ENCODE peak calls at places on chromosomes 2 and 18, in four cellular contexts. X, V, N and J are unnamed samples.

GRCh38 chr2:230872151-230872967 is 7.6 kb downstream of the ITM2C start:
- DNase-seq in X (no peak), V (no peak), N (no peak), J (no peak)

GRCh38 chr2:219501441-219501840 is 2.8 kb downstream of the GMPPA start:
- DNase-seq in X (no peak), V (no peak), N (no peak), J (no peak)

GRCh38 chr2:163757811-163758210 is 22.0 kb upstream of the FIGN start:
- DNase-seq in X (no peak), V (no peak), N (no peak), J (no peak)

GRCh38 chr18:27964811-27965210 is 212.1 kb downstream of the CDH2 start:
- DNase-seq in X (no peak), V (no peak), N (no peak), J (no peak)

GRCh38 chr2:25252291-25253152 is 84.1 kb upstream of the POMC start:
- DNase-seq in X (no peak), V (peak), N (no peak), J (peak)

GRCh38 chr18:3394648-3395047 is 55.3 kb upstream of the TGIF1 start:
- DNase-seq in X (no peak), V (no peak), N (no peak), J (no peak)

GRCh38 chr2:45273412-45274189 is 264.3 kb upstream of the SIX2 start:
- DNase-seq in X (no peak), V (no peak), N (no peak), J (peak)

GRCh38 chr18:48735070-48735676 is 196.3 kb downstream of the CTIF start:
- DNase-seq in X (no peak), V (peak), N (no peak), J (no peak)

GRCh38 chr2:113886479-113887383 is 3.2 kb upstream of the ACTR3 start:
- DNase-seq in X (no peak), V (no peak), N (peak), J (peak)

GRCh38 chr2:19351499-19351898 is 6.9 kb downstream of the OSR1 start:
- DNase-seq in X (no peak), V (no peak), N (no peak), J (no peak)

GRCh38 chr2:207408086-207408794 is 121.5 kb upstream of the CREB1 start:
- DNase-seq in X (no peak), V (no peak), N (peak), J (peak)

GRCh38 chr2:168245074-168245825 is 2.1 kb downstream of the STK39 start:
- DNase-seq in X (no peak), V (no peak), N (no peak), J (no peak)

GRCh38 chr2:10234409-10235094 is 68.2 kb upstream of the HPCAL1 start:
- DNase-seq in X (no peak), V (no peak), N (no peak), J (no peak)

GRCh38 chr18:46754661-46755292 is 2.1 kb downstream of the ST8SIA5 start:
- DNase-seq in X (no peak), V (no peak), N (no peak), J (peak)

GRCh38 chr2:217756375-217757107 is 246.3 kb downstream of the TNS1 start:
- DNase-seq in X (peak), V (peak), N (no peak), J (peak)

GRCh38 chr2:101759162-101759561 is 61.7 kb downstream of the MAP4K4 start:
- DNase-seq in X (no peak), V (no peak), N (no peak), J (no peak)

GRCh38 chr18:75489493-75490190 is 62.1 kb upstream of the SMIM21 start:
- DNase-seq in X (no peak), V (no peak), N (no peak), J (peak)

GRCh38 chr2:219609149-219609750 is 11.6 kb downstream of the STK11IP start:
- DNase-seq in X (no peak), V (no peak), N (no peak), J (no peak)

GRCh38 chr18:4020026-4020425 is 435.1 kb downstream of the DLGAP1 start:
- DNase-seq in X (no peak), V (no peak), N (no peak), J (no peak)

GRCh38 chr2:48586433-48586832 is 31.2 kb upstream of the GTF2A1L start:
- DNase-seq in X (no peak), V (no peak), N (no peak), J (no peak)

GRCh38 chr18:49021433-49022129 is 70.8 kb upstream of the SMAD7 start:
- DNase-seq in X (peak), V (peak), N (peak), J (peak)

GRCh38 chr2:69817739-69818494 is 11.5 kb upstream of the GMCL1 start:
- DNase-seq in X (no peak), V (peak), N (no peak), J (no peak)

GRCh38 chr2:64770781-64771334 is 117.1 kb upstream of the SERTAD2 start:
- DNase-seq in X (no peak), V (no peak), N (no peak), J (no peak)

GRCh38 chr18:44128365-44128764 is 552.3 kb upstream of the SETBP1 start:
- DNase-seq in X (no peak), V (no peak), N (no peak), J (no peak)

GRCh38 chr18:8424917-8425725 is 184.1 kb upstream of the RAB12 start:
- DNase-seq in X (no peak), V (no peak), N (no peak), J (peak)

GRCh38 chr2:173553589-173553988 is 198.9 kb downstream of the CDCA7 start:
- DNase-seq in X (no peak), V (no peak), N (no peak), J (no peak)

GRCh38 chr2:227617316-227618250 is at the start of gene SCYGR4:
- DNase-seq in X (no peak), V (no peak), N (no peak), J (no peak)

GRCh38 chr2:151841025-151841424 is 12.8 kb upstream of the ARL5A start:
- DNase-seq in X (no peak), V (no peak), N (no peak), J (no peak)

GRCh38 chr18:45169610-45170009 is 445.7 kb upstream of the SLC14A2 start:
- DNase-seq in X (no peak), V (no peak), N (no peak), J (no peak)

GRCh38 chr2:237886702-237887481 is 27.5 kb downstream of the RAMP1 start:
- DNase-seq in X (no peak), V (no peak), N (no peak), J (no peak)

GRCh38 chr18:32056613-32057358 is 34.9 kb upstream of the RNF138 start:
- DNase-seq in X (no peak), V (no peak), N (no peak), J (no peak)

GRCh38 chr2:25042321-25043240 is 705 bp downstream of the EFR3B start:
- DNase-seq in X (peak), V (peak), N (no peak), J (no peak)

GRCh38 chr2:109558076-109558882 is 55.5 kb downstream of the SEPTIN10 start:
- DNase-seq in X (no peak), V (no peak), N (no peak), J (peak)

GRCh38 chr2:191976436-191976835 is 129.5 kb upstream of the CAVIN2 start:
- DNase-seq in X (no peak), V (no peak), N (no peak), J (no peak)

DNA sequence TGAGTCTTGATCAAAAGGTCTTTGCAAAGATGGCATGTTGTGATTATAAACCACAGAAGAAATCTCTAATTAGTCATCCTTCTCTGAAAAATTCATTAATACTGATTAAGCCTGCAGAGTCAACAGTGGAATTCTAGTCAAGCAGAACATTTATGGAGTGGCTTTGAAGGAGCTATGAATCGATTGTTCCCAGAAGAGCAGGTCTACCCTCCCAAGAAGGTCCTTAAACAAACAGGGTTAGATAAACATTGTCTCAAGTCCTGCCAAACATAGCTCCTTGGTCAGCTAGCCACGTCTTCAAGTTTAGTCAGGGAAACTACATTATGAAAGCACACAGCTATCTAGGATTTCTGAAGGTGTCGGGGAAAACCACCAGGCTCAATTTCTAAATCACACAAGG is 88.9 kb downstream of the ITGA4 start:
- DNase-seq in X (no peak), V (no peak), N (no peak), J (no peak)
- TF ChIP-seq FOXK2 in X (no peak), V (no peak), N (no peak), J (no peak)

GRCh38 chr18:39701071-39701783 is 2135.6 kb upstream of the CELF4 start:
- DNase-seq in X (no peak), V (no peak), N (no peak), J (no peak)
- TF ChIP-seq FOXK2 in X (no peak), V (no peak), N (no peak), J (no peak)

DNA sequence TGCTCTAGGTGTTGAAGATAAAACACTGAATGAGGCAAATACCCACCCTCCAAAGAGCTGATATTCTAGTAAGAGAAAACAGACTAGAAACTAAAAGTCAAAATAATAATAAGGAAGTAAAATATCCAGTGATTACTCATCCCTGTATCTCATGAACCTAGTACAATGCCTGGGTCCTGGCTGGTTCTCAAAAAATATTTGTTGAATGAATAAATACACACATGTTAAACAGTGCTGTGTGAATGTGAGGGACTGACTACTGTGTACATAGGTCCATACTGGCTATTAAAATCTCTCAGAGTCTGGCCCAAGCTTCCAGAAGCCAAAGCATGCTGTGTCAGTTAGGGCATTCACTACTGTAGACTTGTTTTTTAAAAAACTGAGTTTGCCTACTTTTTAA is 136.4 kb downstream of the THADA start:
- DNase-seq in X (no peak), V (no peak), N (no peak), J (peak)
- TF ChIP-seq FOXK2 in X (no peak), V (no peak), N (no peak), J (no peak)

GRCh38 chr2:142834003-142834402 is 43.5 kb upstream of the KYNU start:
- DNase-seq in X (no peak), V (no peak), N (no peak), J (no peak)
- TF ChIP-seq FOXK2 in X (no peak), V (no peak), N (no peak), J (no peak)